ENCODE peak calls at places on chromosomes 1 and 21, in four cellular contexts. One of them, this sample, is unnamed. For H3K4me1, the result is how much of the 10 kb centered on the place peaks cover.

GRCh38 chr1:10867914-10868598 is 71.6 kb upstream of the CASZ1 start:
- DNase-seq in SK-N-SH: peak
- DNase-seq in K562: no peak
- DNase-seq in GM12878: no peak
- DNase-seq in this sample: no peak

GRCh38 chr1:38152351-38153082 is 105.9 kb upstream of the POU3F1 start:
- DNase-seq in SK-N-SH: no peak
- DNase-seq in K562: no peak
- DNase-seq in GM12878: peak
- DNase-seq in this sample: no peak

GRCh38 chr21:45217010-45217409 is 70.7 kb downstream of the POFUT2 start:
- DNase-seq in SK-N-SH: no peak
- DNase-seq in K562: no peak
- DNase-seq in GM12878: no peak
- DNase-seq in this sample: no peak

GRCh38 chr1:83929184-83929583 is 69.7 kb downstream of the TTLL7 start:
- DNase-seq in K562: no peak
- DNase-seq in SK-N-SH: no peak
- DNase-seq in GM12878: no peak
- DNase-seq in this sample: peak

GRCh38 chr21:45002381-45003204 is 62.8 kb downstream of the SLX9 start:
- DNase-seq in GM12878: no peak
- DNase-seq in SK-N-SH: no peak
- DNase-seq in K562: no peak
- DNase-seq in this sample: no peak

GRCh38 chr1:98467584-98467983 is 193.9 kb upstream of the SNX7 start:
- DNase-seq in K562: no peak
- DNase-seq in GM12878: no peak
- DNase-seq in SK-N-SH: peak
- DNase-seq in this sample: no peak

GRCh38 chr1:180255538-180256352 is 25.7 kb downstream of the LHX4 start:
- DNase-seq in SK-N-SH: no peak
- DNase-seq in K562: no peak
- DNase-seq in GM12878: no peak
- DNase-seq in this sample: no peak

GRCh38 chr1:10510520-10511493 is 36.1 kb downstream of the PEX14 start:
- DNase-seq in GM12878: peak
- DNase-seq in SK-N-SH: no peak
- DNase-seq in K562: peak
- DNase-seq in this sample: peak

GRCh38 chr21:29232601-29233541 is 65.9 kb upstream of the BACH1 start:
- DNase-seq in GM12878: no peak
- DNase-seq in K562: peak
- DNase-seq in SK-N-SH: no peak
- DNase-seq in this sample: no peak

GRCh38 chr21:44927587-44928461 is 7.1 kb upstream of the ITGB2 start:
- DNase-seq in K562: peak
- DNase-seq in GM12878: peak
- DNase-seq in SK-N-SH: no peak
- DNase-seq in this sample: no peak

GRCh38 chr1:89888480-89889335 is 67.9 kb downstream of the LRRC8D start:
- DNase-seq in SK-N-SH: no peak
- DNase-seq in K562: no peak
- DNase-seq in GM12878: no peak
- DNase-seq in this sample: no peak

GRCh38 chr1:212760126-212760823 is 31.3 kb downstream of the NSL1 start:
- DNase-seq in K562: peak
- DNase-seq in GM12878: no peak
- DNase-seq in SK-N-SH: no peak
- DNase-seq in this sample: no peak

GRCh38 chr1:25804244-25804963 is 4.4 kb downstream of the SELENON start:
- DNase-seq in K562: no peak
- DNase-seq in SK-N-SH: no peak
- DNase-seq in GM12878: no peak
- DNase-seq in this sample: no peak

GRCh38 chr1:193111641-193112090 is 6.5 kb upstream of the GLRX2 start:
- DNase-seq in SK-N-SH: no peak
- DNase-seq in K562: no peak
- DNase-seq in GM12878: no peak
- DNase-seq in this sample: peak

GRCh38 chr1:216464489-216464888 is 41.2 kb upstream of the USH2A start:
- DNase-seq in GM12878: no peak
- DNase-seq in K562: no peak
- DNase-seq in SK-N-SH: no peak
- DNase-seq in this sample: no peak

GRCh38 chr1:59543211-59543668 is 246.3 kb downstream of the FGGY start:
- DNase-seq in SK-N-SH: no peak
- DNase-seq in K562: no peak
- DNase-seq in GM12878: no peak
- DNase-seq in this sample: no peak

GRCh38 chr1:109993885-109994284 is 9.3 kb downstream of the AHCYL1 start:
- DNase-seq in GM12878: no peak
- DNase-seq in SK-N-SH: no peak
- DNase-seq in K562: no peak
- DNase-seq in this sample: no peak

GRCh38 chr1:230359992-230360391 is 66.1 kb downstream of the PGBD5 start:
- DNase-seq in SK-N-SH: no peak
- DNase-seq in K562: no peak
- DNase-seq in GM12878: no peak
- DNase-seq in this sample: no peak

GRCh38 chr1:31978853-31979400 is 34.7 kb upstream of the KHDRBS1 start:
- DNase-seq in GM12878: no peak
- DNase-seq in K562: no peak
- DNase-seq in SK-N-SH: no peak
- DNase-seq in this sample: no peak

GRCh38 chr21:39660191-39660590 is 47.5 kb downstream of the B3GALT5 start:
- DNase-seq in SK-N-SH: peak
- DNase-seq in GM12878: no peak
- DNase-seq in K562: no peak
- DNase-seq in this sample: no peak

GRCh38 chr1:43930168-43930948 is 3.2 kb upstream of the ARTN start:
- DNase-seq in K562: peak
- DNase-seq in GM12878: no peak
- DNase-seq in SK-N-SH: no peak
- DNase-seq in this sample: no peak

GRCh38 chr1:38690790-38691189 is 168.8 kb downstream of the RRAGC start:
- DNase-seq in K562: no peak
- DNase-seq in GM12878: no peak
- DNase-seq in SK-N-SH: no peak
- DNase-seq in this sample: no peak

GRCh38 chr1:41239988-41240610 is 2.0 kb downstream of the SCMH1 start:
- DNase-seq in K562: no peak
- DNase-seq in GM12878: no peak
- DNase-seq in SK-N-SH: no peak
- DNase-seq in this sample: no peak

GRCh38 chr1:25688390-25689119 is 72.0 kb downstream of the MAN1C1 start:
- DNase-seq in K562: no peak
- DNase-seq in SK-N-SH: peak
- DNase-seq in GM12878: no peak
- DNase-seq in this sample: no peak

GRCh38 chr1:84505167-84506001 is 802 bp upstream of the SPATA1 start:
- DNase-seq in SK-N-SH: peak
- DNase-seq in GM12878: no peak
- DNase-seq in K562: peak
- DNase-seq in this sample: no peak

GRCh38 chr1:58438468-58438867 is 108.1 kb downstream of the OMA1 start:
- DNase-seq in GM12878: no peak
- DNase-seq in K562: no peak
- DNase-seq in SK-N-SH: no peak
- DNase-seq in this sample: no peak

GRCh38 chr1:164836614-164837018 is 277.6 kb downstream of the PBX1 start:
- DNase-seq in SK-N-SH: peak
- DNase-seq in K562: no peak
- DNase-seq in GM12878: no peak
- DNase-seq in this sample: no peak

GRCh38 chr1:3775498-3776230 is 3.1 kb downstream of the SMIM1 start:
- DNase-seq in GM12878: no peak
- DNase-seq in SK-N-SH: peak
- DNase-seq in K562: peak
- DNase-seq in this sample: peak

GRCh38 chr1:234989479-234990327 is 138.9 kb downstream of the TOMM20 start:
- DNase-seq in GM12878: no peak
- DNase-seq in K562: no peak
- DNase-seq in SK-N-SH: no peak
- DNase-seq in this sample: no peak
- H3K4me1 ChIP-seq in GM12878: half or more
- H3K4me1 ChIP-seq in K562: under half
- H3K4me1 ChIP-seq in SK-N-SH: under half
- H3K4me1 ChIP-seq in this sample: under half

GRCh38 chr1:154859151-154859785 is 10.8 kb downstream of the KCNN3 start:
- DNase-seq in GM12878: no peak
- DNase-seq in SK-N-SH: no peak
- DNase-seq in K562: no peak
- DNase-seq in this sample: no peak

GRCh38 chr1:154859786-154860153 is 10.3 kb downstream of the KCNN3 start:
- DNase-seq in K562: no peak
- DNase-seq in SK-N-SH: no peak
- DNase-seq in GM12878: peak
- DNase-seq in this sample: no peak

GRCh38 chr1:154861607-154862094 is 8.4 kb downstream of the KCNN3 start:
- DNase-seq in K562: no peak
- DNase-seq in GM12878: no peak
- DNase-seq in SK-N-SH: no peak
- DNase-seq in this sample: no peak

GRCh38 chr1:154857441-154858215 is 12.5 kb downstream of the KCNN3 start:
- DNase-seq in GM12878: no peak
- DNase-seq in SK-N-SH: no peak
- DNase-seq in K562: no peak
- DNase-seq in this sample: no peak

DNA sequence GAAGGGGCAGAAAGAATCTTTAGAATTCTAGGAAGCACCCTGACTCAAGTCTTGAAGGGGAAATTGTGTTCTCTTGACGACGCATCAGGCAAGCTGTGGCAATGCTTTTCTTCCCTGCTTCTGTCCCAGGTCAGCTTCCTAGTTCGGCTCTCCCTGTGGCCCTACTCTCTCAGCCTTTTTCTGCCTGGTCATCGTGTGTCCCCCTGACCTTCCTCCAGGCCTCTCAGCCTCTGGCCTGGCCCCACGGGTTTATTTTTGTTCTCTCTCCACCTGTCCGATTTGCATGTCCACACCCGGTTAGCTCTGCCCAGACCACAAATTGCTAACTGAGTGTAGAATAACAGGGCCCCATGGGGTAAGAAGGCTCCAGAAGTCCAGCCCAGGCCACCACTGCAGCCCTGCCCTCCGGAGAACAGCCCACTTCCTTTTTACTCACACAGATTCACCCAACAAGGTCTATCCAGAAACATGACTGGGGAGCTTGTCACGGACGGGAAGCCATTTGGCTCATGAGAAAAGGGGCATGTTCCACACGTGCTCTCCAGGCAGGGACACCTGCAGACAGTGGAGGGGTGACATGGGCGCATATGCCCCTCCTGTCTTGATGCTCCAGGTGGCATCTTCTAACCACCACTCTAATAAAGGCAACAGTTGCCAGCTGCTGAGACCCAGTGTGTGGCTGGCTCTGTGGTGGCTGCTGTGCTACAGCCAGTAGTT is 9.8 kb downstream of the KCNN3 start:
- DNase-seq in K562: peak
- DNase-seq in SK-N-SH: no peak
- DNase-seq in GM12878: peak
- DNase-seq in this sample: no peak
- TF ChIP-seq SIN3A in K562: no peak
- TF ChIP-seq SIN3A in SK-N-SH: no peak
- TF ChIP-seq SIN3A in GM12878: peak
- TF ChIP-seq SIN3A in this sample: no peak

DNA sequence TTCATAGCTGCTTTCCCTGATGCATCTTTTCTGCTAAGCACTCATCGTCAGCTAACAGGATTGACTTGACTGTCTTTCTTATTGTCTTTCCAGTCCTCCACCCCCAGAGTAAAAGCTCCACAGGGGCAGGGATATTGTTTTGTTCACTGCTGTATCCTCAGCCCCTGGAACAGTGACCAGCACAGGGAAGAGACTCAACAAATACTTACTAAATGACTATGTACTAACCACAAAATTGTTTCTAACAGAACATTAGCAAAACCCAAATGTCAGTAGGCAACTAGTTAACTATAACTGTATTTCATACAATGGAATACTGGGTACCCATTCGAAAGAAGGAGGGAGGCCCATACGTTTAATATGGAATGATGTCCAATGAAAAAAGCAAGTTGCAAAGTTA is 53.0 kb downstream of the BCAR3 start:
- DNase-seq in GM12878: no peak
- DNase-seq in K562: no peak
- DNase-seq in SK-N-SH: no peak
- DNase-seq in this sample: no peak
- H3K4me1 ChIP-seq in GM12878: under half
- H3K4me1 ChIP-seq in K562: under half
- H3K4me1 ChIP-seq in SK-N-SH: under half
- H3K4me1 ChIP-seq in this sample: under half

GRCh38 chr1:114342376-114342775 is 168.6 kb downstream of the TRIM33 start:
- DNase-seq in SK-N-SH: no peak
- DNase-seq in GM12878: no peak
- DNase-seq in K562: no peak
- DNase-seq in this sample: no peak
- TF ChIP-seq SIN3A in SK-N-SH: no peak
- TF ChIP-seq SIN3A in GM12878: no peak
- TF ChIP-seq SIN3A in K562: no peak
- TF ChIP-seq SIN3A in this sample: no peak